ENCODE peak calls at places on chromosomes 3 and 15, in six cellular contexts. F is neural progenitor cell, Q is fibroblast of villous mesenchyme, A is fibroblast of lung, C is kidney, E is epithelial cell of proximal tubule. L is an unnamed sample.

GRCh38 chr15:75584121-75584520 is 5.0 kb upstream of the PTPN9 start:
- DNase-seq in C (no peak), E (no peak), Q (no peak), F (no peak), A (peak), L (no peak)

GRCh38 chr3:175212896-175213295 is 353.8 kb downstream of the NAALADL2 start:
- DNase-seq in F (no peak), C (no peak), Q (peak), E (no peak), A (peak), L (peak)

GRCh38 chr15:39172380-39173281 is 408.2 kb upstream of the THBS1 start:
- DNase-seq in E (no peak), C (peak), F (peak), A (peak), Q (peak), L (peak)

GRCh38 chr15:83206971-83207621 is 527 bp downstream of the HDGFL3 start:
- DNase-seq in Q (peak), A (peak), C (peak), E (no peak), F (peak), L (peak)

GRCh38 chr3:54801977-54802376 is 125.9 kb downstream of the LRTM1 start:
- DNase-seq in E (no peak), F (no peak), C (no peak), Q (no peak), A (no peak), L (no peak)

GRCh38 chr3:107939621-107940236 is 151.1 kb downstream of the CD47 start:
- DNase-seq in A (no peak), Q (no peak), F (no peak), C (no peak), E (no peak), L (no peak)

GRCh38 chr15:83631534-83631933 is 22.4 kb upstream of the ADAMTSL3 start:
- DNase-seq in Q (no peak), F (no peak), E (no peak), A (no peak), C (no peak), L (no peak)

GRCh38 chr3:133927543-133928066 is 31.9 kb upstream of the RAB6B start:
- DNase-seq in F (peak), A (peak), E (no peak), Q (peak), C (peak), L (peak)

GRCh38 chr3:12452361-12453330 is 31.6 kb upstream of the TSEN2 start:
- DNase-seq in A (no peak), Q (no peak), F (no peak), E (no peak), C (no peak), L (no peak)

GRCh38 chr3:189041482-189042090 is 130.2 kb upstream of the TPRG1 start:
- DNase-seq in Q (peak), C (no peak), E (peak), A (peak), F (peak), L (peak)

GRCh38 chr3:10366681-10367101 is 45.8 kb upstream of the SEC13 start:
- DNase-seq in E (peak), A (peak), C (no peak), F (peak), Q (peak), L (peak)

GRCh38 chr3:135807879-135808278 is 157.6 kb upstream of the PPP2R3A start:
- DNase-seq in Q (no peak), A (no peak), F (peak), C (no peak), E (no peak), L (no peak)

GRCh38 chr15:81394609-81395008 is 20.6 kb upstream of the TMC3 start:
- DNase-seq in Q (no peak), A (peak), F (no peak), E (peak), C (no peak), L (no peak)

GRCh38 chr15:47820780-47821319 is 103.5 kb downstream of the SEMA6D start:
- DNase-seq in E (no peak), C (no peak), F (no peak), Q (peak), A (peak), L (peak)

GRCh38 chr3:35422826-35423601 is 216.3 kb upstream of the ARPP21 start:
- DNase-seq in A (peak), E (no peak), C (no peak), Q (peak), F (no peak), L (peak)

GRCh38 chr3:66098436-66098835 is 59.7 kb upstream of the MAGI1 start:
- DNase-seq in E (no peak), F (no peak), C (no peak), Q (peak), A (peak), L (peak)

GRCh38 chr3:98545940-98546339 is 14.2 kb downstream of the GPR15 start:
- DNase-seq in E (no peak), C (no peak), A (no peak), F (no peak), Q (no peak), L (no peak)

GRCh38 chr3:71358243-71358642 is 225.3 kb downstream of the FOXP1 start:
- DNase-seq in Q (no peak), A (no peak), C (no peak), E (no peak), F (no peak), L (no peak)

GRCh38 chr3:189337672-189338071 is 165.9 kb downstream of the TPRG1 start:
- DNase-seq in E (no peak), C (no peak), A (no peak), Q (no peak), F (no peak), L (no peak)

GRCh38 chr3:62529230-62529629 is 155.9 kb upstream of the FEZF2 start:
- DNase-seq in A (peak), E (no peak), Q (peak), F (peak), C (no peak), L (peak)

GRCh38 chr15:39649765-39650164 is 68.9 kb downstream of the THBS1 start:
- DNase-seq in F (no peak), A (no peak), C (no peak), E (no peak), Q (no peak), L (no peak)

GRCh38 chr3:16090013-16090412 is 84.5 kb upstream of the GALNT15 start:
- DNase-seq in A (peak), Q (peak), C (no peak), E (no peak), F (no peak), L (peak)

GRCh38 chr3:72462611-72463011 is 385.6 kb downstream of the SHQ1 start:
- DNase-seq in C (no peak), E (no peak), A (no peak), F (no peak), Q (no peak), L (no peak)

GRCh38 chr3:77247817-77248216 is 207.9 kb downstream of the ROBO2 start:
- DNase-seq in C (no peak), Q (no peak), F (no peak), A (no peak), E (no peak), L (no peak)

GRCh38 chr3:24494616-24495333 is at the start of gene THRB:
- DNase-seq in C (peak), A (peak), E (no peak), F (peak), Q (peak), L (peak)

GRCh38 chr3:51354172-51354571 is 30.9 kb upstream of the MANF start:
- DNase-seq in C (no peak), F (no peak), E (no peak), Q (no peak), A (no peak), L (no peak)

GRCh38 chr3:134299185-134299887 is 48.7 kb upstream of the RYK start:
- DNase-seq in A (peak), F (peak), Q (peak), C (no peak), E (no peak), L (peak)

GRCh38 chr15:87874896-87875661 is 381.5 kb downstream of the NTRK3 start:
- DNase-seq in E (no peak), A (peak), C (peak), F (peak), Q (peak), L (no peak)

GRCh38 chr3:58021072-58021959 is 13.1 kb downstream of the FLNB start:
- DNase-seq in Q (no peak), A (no peak), F (no peak), E (no peak), C (no peak), L (no peak)

GRCh38 chr3:182739619-182740018 is 53.7 kb upstream of the ATP11B start:
- DNase-seq in A (peak), E (no peak), Q (peak), C (no peak), F (no peak), L (peak)

GRCh38 chr15:85142324-85142723 is 160.7 kb downstream of the PDE8A start:
- DNase-seq in F (no peak), Q (peak), A (peak), E (peak), C (no peak), L (peak)

GRCh38 chr3:169780738-169781137 is 7.5 kb downstream of the MYNN start:
- DNase-seq in Q (no peak), A (no peak), F (no peak), C (no peak), E (no peak), L (no peak)

GRCh38 chr3:44468572-44469520 is 8.6 kb downstream of the ZNF445 start:
- DNase-seq in E (no peak), C (no peak), A (peak), Q (peak), F (no peak), L (peak)

GRCh38 chr15:60548101-60548500 is 69.2 kb upstream of the ICE2 start:
- DNase-seq in C (no peak), F (no peak), A (no peak), E (peak), Q (no peak), L (no peak)

GRCh38 chr3:134846943-134847342 is 51.9 kb downstream of the EPHB1 start:
- DNase-seq in F (peak), A (peak), Q (peak), C (peak), E (peak), L (peak)

GRCh38 chr15:59255647-59256380 is 49.2 kb downstream of the LDHAL6B start:
- DNase-seq in A (peak), C (no peak), F (no peak), Q (peak), E (no peak), L (no peak)

GRCh38 chr3:190306513-190307163 is 15.6 kb downstream of the CLDN1 start:
- DNase-seq in C (no peak), E (no peak), Q (peak), F (no peak), A (peak), L (peak)

GRCh38 chr15:58473720-58474119 is 41.9 kb downstream of the LIPC start:
- DNase-seq in C (no peak), F (no peak), Q (peak), A (peak), E (peak), L (peak)

GRCh38 chr15:60215225-60215963 is 182.4 kb downstream of the ANXA2 start:
- DNase-seq in F (no peak), Q (no peak), E (no peak), C (no peak), A (no peak), L (no peak)

GRCh38 chr3:32685604-32686185 is 707 bp downstream of the CNOT10 start:
- DNase-seq in E (no peak), A (peak), F (no peak), C (no peak), Q (peak), L (peak)

DNA sequence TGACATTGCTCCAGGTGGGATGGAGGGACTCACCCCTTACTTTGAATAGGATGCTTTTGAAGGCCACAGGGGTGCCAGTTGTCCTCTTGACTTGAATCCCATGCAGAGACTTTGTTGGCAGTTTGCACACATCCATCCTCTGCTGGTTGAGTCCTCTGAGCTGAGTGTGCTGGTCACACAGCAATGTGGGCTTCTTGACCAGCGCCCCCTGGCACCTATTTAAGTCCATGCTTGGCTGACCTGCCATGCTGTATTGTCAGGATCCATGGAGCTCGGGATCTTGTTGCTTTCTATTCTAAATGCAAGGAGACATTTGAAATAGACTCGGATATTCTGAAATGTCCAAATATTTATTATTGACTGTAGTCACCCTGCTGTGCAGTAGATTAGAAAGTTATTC is 19.8 kb downstream of the RAB7A start:
- DNase-seq in Q (no peak), A (no peak), C (no peak), F (no peak), E (no peak), L (no peak)
- TF ChIP-seq CTCF in Q (no peak), A (no peak), C (no peak), F (peak), E (peak), L (no peak)

DNA sequence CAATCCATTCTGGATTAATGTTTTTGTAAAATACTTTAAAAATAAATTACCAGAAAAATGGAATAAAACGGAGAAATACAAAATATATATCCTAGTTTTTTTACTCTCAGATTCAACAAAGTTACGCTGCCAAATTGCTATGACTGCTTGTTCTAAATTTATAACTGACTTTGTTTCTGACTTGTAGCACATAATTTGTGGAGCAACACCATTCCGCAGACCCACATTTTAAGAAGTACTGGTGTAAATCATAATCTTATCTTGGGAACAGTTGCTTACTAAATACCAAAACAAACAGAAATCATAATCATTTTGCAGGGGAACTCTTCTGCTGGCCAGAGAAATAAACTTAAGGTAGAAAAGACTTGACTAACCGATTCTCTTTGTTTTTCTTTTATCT is 339.5 kb upstream of the CBLB start:
- DNase-seq in E (no peak), A (no peak), C (no peak), F (no peak), Q (peak), L (peak)
- H3K4me3 ChIP-seq in E (no peak), A (no peak), C (no peak), F (no peak), Q (no peak), L (no peak)

GRCh38 chr3:188037116-188037718 is 116.7 kb upstream of the LPP start:
- DNase-seq in E (no peak), C (no peak), Q (peak), A (peak), F (peak), L (peak)
- TF ChIP-seq CTCF in E (peak), C (peak), Q (peak), A (peak), F (peak), L (peak)

DNA sequence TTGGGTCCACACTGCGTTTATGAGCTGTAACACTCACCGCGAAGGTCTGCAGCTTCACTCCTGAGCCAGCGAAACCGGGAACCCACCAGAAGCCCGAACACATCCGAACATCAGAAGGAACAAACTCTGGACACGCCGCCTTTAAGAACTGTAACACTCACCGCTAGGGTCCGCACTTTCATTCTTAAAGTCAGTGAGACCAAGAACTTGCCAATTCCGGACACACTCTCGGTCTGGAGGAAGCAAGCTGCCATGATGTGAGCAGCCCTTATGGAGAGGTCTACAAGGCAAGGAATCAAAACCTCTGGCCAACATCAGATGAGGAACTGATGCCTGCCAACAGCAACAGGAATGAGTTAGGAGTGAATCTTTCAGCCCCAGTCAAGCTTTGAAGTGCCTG is 62.9 kb downstream of the SLC28A2 start:
- DNase-seq in E (no peak), A (peak), C (no peak), F (peak), Q (peak), L (peak)
- H3K4me3 ChIP-seq in E (no peak), A (no peak), C (no peak), F (no peak), Q (no peak), L (no peak)

GRCh38 chr15:67906382-67906781 is 66.5 kb upstream of the RNU6-1 start:
- DNase-seq in F (no peak), A (no peak), Q (peak), C (no peak), E (no peak), L (peak)
- TF ChIP-seq CTCF in F (peak), A (no peak), Q (peak), C (no peak), E (peak), L (peak)

GRCh38 chr15:25830844-25831443 is 32.2 kb downstream of the ATP10A start:
- DNase-seq in Q (peak), C (no peak), E (peak), A (peak), F (no peak), L (peak)
- H3K4me3 ChIP-seq in Q (no peak), C (no peak), E (no peak), A (peak), F (no peak), L (peak)

DNA sequence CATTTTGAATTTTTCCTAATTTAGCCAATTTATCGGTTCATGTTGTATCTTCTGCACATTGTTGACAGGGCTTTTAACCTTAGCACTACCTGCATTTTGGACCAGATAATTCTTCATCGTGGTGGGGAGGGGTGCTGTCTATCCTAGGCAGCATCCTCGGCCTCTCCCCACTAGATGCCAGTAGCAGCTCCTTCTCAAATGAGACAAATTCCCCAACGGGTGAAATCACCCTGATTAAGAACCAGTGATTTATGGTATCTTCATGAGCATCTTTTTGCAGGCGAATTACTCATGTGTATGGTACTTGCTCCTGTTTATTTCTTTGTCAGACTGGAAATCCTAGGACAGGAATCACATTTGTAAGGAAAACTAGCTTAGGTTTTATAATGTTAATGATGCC is 68.0 kb downstream of the C3orf70 start:
- DNase-seq in F (no peak), Q (peak), A (peak), E (no peak), C (no peak), L (no peak)
- TF ChIP-seq CTCF in F (no peak), Q (peak), A (no peak), E (peak), C (no peak), L (no peak)

L was measured in cardiac fibroblast.